ENCODE peak calls at places on chromosomes 3 and 15, in seven cellular contexts. M is left lung, D is type B pancreatic cell, U is astrocyte of the cerebellum, Y is psoas muscle, O is MM.1S, X is colonic mucosa. G is an unnamed sample.

GRCh38 chr3:8519774-8520448 is 18.3 kb downstream of the LMCD1 start:
- DNase-seq in X (no peak), Y (no peak), M (no peak), D (no peak), O (no peak), U (no peak), G (no peak)

GRCh38 chr15:51809457-51809856 is 20.0 kb upstream of the TMOD3 start:
- DNase-seq in Y (no peak), M (no peak), O (no peak), U (no peak), X (no peak), D (no peak), G (no peak)

GRCh38 chr3:14791343-14791945 is 27.3 kb upstream of the FGD5 start:
- DNase-seq in X (peak), U (no peak), M (no peak), Y (peak), D (no peak), O (peak), G (peak)

GRCh38 chr3:126135398-126136076 is 44.8 kb downstream of the ALDH1L1 start:
- DNase-seq in O (no peak), X (peak), Y (peak), D (peak), U (no peak), M (peak), G (peak)

GRCh38 chr3:128424508-128425069 is 42.1 kb downstream of the DNAJB8 start:
- DNase-seq in O (no peak), X (no peak), U (peak), D (no peak), M (peak), Y (no peak), G (no peak)

GRCh38 chr3:21944251-21944650 is 193.2 kb upstream of the ZNF385D start:
- DNase-seq in Y (no peak), X (no peak), O (no peak), U (peak), D (no peak), M (no peak), G (no peak)

GRCh38 chr15:89740137-89740536 is 10.9 kb downstream of the MESP1 start:
- DNase-seq in Y (no peak), D (no peak), O (peak), U (peak), M (no peak), X (peak), G (no peak)

GRCh38 chr15:68207176-68207935 is 2.2 kb upstream of the CALML4 start:
- DNase-seq in X (no peak), M (no peak), O (no peak), D (peak), Y (no peak), U (no peak), G (no peak)

GRCh38 chr15:35912196-35912595 is 366.2 kb upstream of the DPH6 start:
- DNase-seq in Y (no peak), M (no peak), O (no peak), D (no peak), U (no peak), X (no peak), G (no peak)

GRCh38 chr3:39521456-39521855 is 54.0 kb downstream of the MOBP start:
- DNase-seq in Y (no peak), M (no peak), D (no peak), U (no peak), X (no peak), O (no peak), G (no peak)

GRCh38 chr15:67825880-67826716 is 789 bp downstream of the SKOR1 start:
- DNase-seq in Y (no peak), O (no peak), X (no peak), U (no peak), D (no peak), M (peak), G (no peak)

GRCh38 chr3:184016820-184017671 is 638 bp downstream of the ABCC5 start:
- DNase-seq in M (peak), O (peak), U (no peak), D (peak), X (peak), Y (peak), G (no peak)

GRCh38 chr3:18369561-18370185 is 55.5 kb downstream of the SATB1 start:
- DNase-seq in X (no peak), U (no peak), Y (no peak), M (peak), D (no peak), O (no peak), G (no peak)

GRCh38 chr3:64295594-64295993 is 70.3 kb upstream of the PRICKLE2 start:
- DNase-seq in X (no peak), U (peak), D (no peak), O (no peak), M (no peak), Y (no peak), G (no peak)

GRCh38 chr3:38630591-38630990 is 18.9 kb downstream of the SCN5A start:
- DNase-seq in X (no peak), U (no peak), Y (no peak), D (no peak), M (no peak), O (no peak), G (no peak)

GRCh38 chr3:101758224-101758623 is 20.8 kb upstream of the NXPE3 start:
- DNase-seq in O (no peak), U (no peak), M (no peak), D (no peak), Y (no peak), X (no peak), G (no peak)

GRCh38 chr3:99762901-99763300 is 54.8 kb upstream of the CMSS1 start:
- DNase-seq in U (no peak), X (no peak), M (no peak), Y (no peak), D (no peak), O (no peak), G (no peak)

GRCh38 chr3:194640829-194641228 is 7.6 kb upstream of the TMEM44 start:
- DNase-seq in D (no peak), O (no peak), X (no peak), M (no peak), Y (no peak), U (peak), G (no peak)

GRCh38 chr3:90011136-90011535 is 903.7 kb downstream of the EPHA3 start:
- DNase-seq in X (no peak), U (no peak), Y (no peak), O (no peak), M (no peak), D (no peak), G (no peak)

GRCh38 chr15:56608140-56608778 is 125.0 kb downstream of the ZNF280D start:
- DNase-seq in Y (no peak), D (no peak), X (no peak), M (no peak), U (peak), O (peak), G (no peak)

GRCh38 chr3:196636369-196637349 is 2.8 kb upstream of the NRROS start:
- DNase-seq in U (no peak), Y (no peak), D (no peak), O (no peak), M (no peak), X (no peak), G (no peak)

GRCh38 chr15:70049115-70049514 is 48.6 kb downstream of the TLE3 start:
- DNase-seq in O (no peak), D (no peak), M (no peak), X (no peak), Y (no peak), U (no peak), G (peak)

GRCh38 chr3:69012111-69012835 is 1.2 kb downstream of the EOGT start:
- DNase-seq in M (no peak), Y (peak), U (no peak), X (peak), D (no peak), O (no peak), G (no peak)

GRCh38 chr15:59616390-59616789 is 4.8 kb downstream of the GCNT3 start:
- DNase-seq in D (no peak), M (no peak), U (no peak), Y (no peak), X (peak), O (no peak), G (no peak)

GRCh38 chr15:62618432-62618831 is 424.1 kb upstream of the TPM1 start:
- DNase-seq in X (no peak), D (no peak), M (no peak), O (no peak), Y (no peak), U (peak), G (no peak)

GRCh38 chr3:98812851-98813374 is 49.8 kb downstream of the ST3GAL6 start:
- DNase-seq in O (peak), U (no peak), M (no peak), D (no peak), Y (no peak), X (no peak), G (no peak)

GRCh38 chr3:74605437-74605836 is 9.0 kb downstream of the CNTN3 start:
- DNase-seq in O (no peak), X (no peak), D (no peak), U (no peak), Y (no peak), M (no peak), G (no peak)

GRCh38 chr3:127157181-127157828 is 35.6 kb upstream of the PRR23E start:
- DNase-seq in O (no peak), Y (no peak), X (no peak), D (no peak), M (no peak), U (no peak), G (no peak)

GRCh38 chr3:98540346-98540745 is 8.6 kb downstream of the GPR15 start:
- DNase-seq in Y (no peak), M (no peak), U (no peak), X (no peak), D (no peak), O (peak), G (no peak)

GRCh38 chr3:175266993-175267960 is 408.1 kb downstream of the NAALADL2 start:
- DNase-seq in M (no peak), X (no peak), Y (no peak), U (no peak), O (no peak), D (no peak), G (no peak)

GRCh38 chr15:77002954-77003912 is 8.3 kb downstream of the PSTPIP1 start:
- DNase-seq in X (peak), U (no peak), Y (peak), M (peak), O (peak), D (no peak), G (peak)

GRCh38 chr3:354433-354832 is 157.9 kb downstream of the CHL1 start:
- DNase-seq in Y (no peak), U (peak), O (peak), M (no peak), X (peak), D (no peak), G (no peak)

GRCh38 chr15:35737521-35737920 is 191.6 kb upstream of the DPH6 start:
- DNase-seq in M (no peak), O (no peak), D (no peak), U (no peak), Y (no peak), X (no peak), G (no peak)

GRCh38 chr3:111744611-111745010 is 114.5 kb upstream of the PHLDB2 start:
- DNase-seq in Y (no peak), U (no peak), X (no peak), M (no peak), D (no peak), O (no peak), G (no peak)

GRCh38 chr3:194573680-194574437 is 59.4 kb downstream of the TMEM44 start:
- DNase-seq in O (peak), D (no peak), M (no peak), U (no peak), X (peak), Y (peak), G (no peak)

GRCh38 chr3:156010829-156011228 is 109.5 kb upstream of the KCNAB1 start:
- DNase-seq in Y (no peak), U (no peak), M (no peak), D (no peak), O (peak), X (no peak), G (no peak)

DNA sequence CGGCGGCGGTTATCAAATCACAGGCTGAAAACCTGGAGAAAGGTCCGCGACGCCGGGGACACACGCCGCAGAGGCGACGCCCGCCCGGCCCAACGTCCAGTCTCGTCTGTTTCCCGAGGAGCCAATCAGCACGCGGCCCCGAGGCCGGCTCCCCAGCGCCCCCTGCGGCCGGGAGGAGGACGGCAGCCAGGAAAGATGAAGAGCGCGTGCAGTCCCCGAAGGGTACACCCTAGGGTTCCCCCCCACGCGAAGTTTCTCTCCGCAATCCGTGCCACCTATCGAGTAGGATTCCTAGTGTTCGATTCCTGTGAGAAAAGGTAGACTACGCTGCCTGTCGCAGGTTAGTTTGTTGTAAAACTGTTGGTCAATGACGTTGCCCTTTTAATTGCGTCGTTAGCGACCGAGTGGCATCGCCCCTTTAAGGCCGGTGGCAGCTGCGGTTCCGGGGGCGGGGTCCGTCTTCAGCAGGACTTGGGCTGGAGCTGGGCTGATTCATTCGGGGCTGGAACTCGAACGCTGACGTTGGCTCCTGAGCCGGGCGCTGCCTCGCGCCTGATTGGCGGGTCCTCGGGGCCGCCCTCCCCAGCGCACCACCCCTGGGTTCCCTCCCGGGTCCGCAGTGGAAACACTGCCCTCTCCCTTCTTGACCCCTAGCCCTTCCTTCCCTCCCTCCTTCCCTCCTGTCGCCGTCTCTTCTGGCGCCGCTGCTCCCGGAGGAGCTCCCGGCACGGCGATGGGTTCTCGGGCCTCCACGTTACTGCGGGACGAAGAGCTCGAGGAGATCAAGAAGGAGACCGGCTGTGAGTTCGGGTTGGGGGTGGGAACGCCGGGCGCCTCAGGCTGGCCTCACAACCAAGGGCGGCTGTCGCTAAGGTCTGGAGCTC is at the start of the genes CHP1 and EXD1:
- DNase-seq in X (peak), O (peak), D (peak), Y (peak), U (peak), M (peak), G (peak)
- TF ChIP-seq CTCF in X (peak), O (peak), D (peak), Y (peak), U (peak), M (peak), G (peak)

DNA sequence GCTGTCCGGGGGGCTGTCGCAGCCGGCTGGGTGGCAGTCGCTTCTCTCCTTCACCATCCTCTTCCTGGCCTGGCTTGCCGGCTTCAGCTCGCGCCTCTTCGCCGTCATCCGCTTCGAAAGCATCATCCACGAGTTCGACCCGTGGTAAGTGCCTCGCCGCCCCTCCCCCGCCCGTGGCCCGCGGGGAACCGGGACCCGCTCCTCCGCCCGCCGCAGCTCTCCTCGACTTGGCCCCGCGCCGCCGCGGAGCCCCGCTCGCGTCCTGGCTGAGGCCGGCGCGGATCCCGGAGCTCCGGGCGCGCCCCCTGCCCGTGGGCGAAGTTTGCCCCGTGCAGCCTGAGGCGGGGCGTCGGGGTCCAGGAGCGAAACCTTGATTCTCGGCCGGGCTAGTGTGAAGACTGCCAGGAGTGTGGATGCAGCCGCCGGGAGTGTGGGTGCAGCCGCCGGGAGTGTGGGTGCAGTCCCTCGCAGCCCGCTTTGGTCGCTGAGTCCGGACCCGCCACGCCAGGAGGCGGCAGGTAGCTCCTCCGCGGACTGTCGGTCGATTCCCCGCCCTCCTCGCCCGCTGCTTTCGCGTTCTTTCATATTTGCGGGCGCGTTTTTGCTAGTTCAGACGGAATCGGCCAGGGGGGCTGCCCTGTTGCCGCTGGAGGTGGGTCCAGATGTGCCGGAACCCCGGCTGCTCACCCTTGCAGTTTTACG is 595 bp downstream of the STT3B start:
- DNase-seq in O (peak), Y (peak), M (peak), U (no peak), X (peak), D (peak), G (peak)
- TF ChIP-seq CTCF in O (peak), Y (peak), M (no peak), U (peak), X (no peak), D (peak), G (no peak)

GRCh38 chr3:61449327-61450040 is 111.9 kb upstream of the PTPRG start:
- DNase-seq in X (peak), U (no peak), O (no peak), D (no peak), M (no peak), Y (no peak), G (no peak)

GRCh38 chr3:61451841-61452240 is 109.5 kb upstream of the PTPRG start:
- DNase-seq in X (no peak), Y (no peak), O (no peak), D (no peak), M (no peak), U (no peak), G (no peak)

GRCh38 chr3:61454000-61454399 is 107.4 kb upstream of the PTPRG start:
- DNase-seq in D (no peak), M (no peak), Y (no peak), X (no peak), U (no peak), O (no peak), G (no peak)

GRCh38 chr3:61452536-61452991 is 108.8 kb upstream of the PTPRG start:
- DNase-seq in O (no peak), D (no peak), M (no peak), X (no peak), Y (no peak), U (no peak), G (no peak)

GRCh38 chr3:61454806-61455205 is 106.6 kb upstream of the PTPRG start:
- DNase-seq in M (no peak), Y (no peak), X (no peak), O (no peak), U (no peak), D (no peak), G (no peak)
- TF ChIP-seq CTCF in M (no peak), Y (no peak), X (no peak), O (no peak), U (no peak), D (no peak), G (no peak)

GRCh38 chr3:160577551-160578195 is 12.3 kb upstream of the KPNA4 start:
- DNase-seq in Y (no peak), U (peak), D (no peak), M (no peak), O (no peak), X (no peak), G (no peak)
- TF ChIP-seq CTCF in Y (no peak), U (peak), D (no peak), M (no peak), O (no peak), X (no peak), G (no peak)

GRCh38 chr3:24981309-24981708 is 446.8 kb upstream of the RARB start:
- DNase-seq in Y (no peak), M (no peak), U (no peak), O (no peak), D (no peak), X (no peak), G (no peak)

GRCh38 chr3:24981924-24982323 is 446.1 kb upstream of the RARB start:
- DNase-seq in O (no peak), X (no peak), M (no peak), Y (no peak), U (no peak), D (no peak), G (no peak)

GRCh38 chr3:24985631-24986030 is 442.4 kb upstream of the RARB start:
- DNase-seq in D (no peak), M (peak), O (no peak), X (no peak), U (no peak), Y (no peak), G (no peak)

DNA sequence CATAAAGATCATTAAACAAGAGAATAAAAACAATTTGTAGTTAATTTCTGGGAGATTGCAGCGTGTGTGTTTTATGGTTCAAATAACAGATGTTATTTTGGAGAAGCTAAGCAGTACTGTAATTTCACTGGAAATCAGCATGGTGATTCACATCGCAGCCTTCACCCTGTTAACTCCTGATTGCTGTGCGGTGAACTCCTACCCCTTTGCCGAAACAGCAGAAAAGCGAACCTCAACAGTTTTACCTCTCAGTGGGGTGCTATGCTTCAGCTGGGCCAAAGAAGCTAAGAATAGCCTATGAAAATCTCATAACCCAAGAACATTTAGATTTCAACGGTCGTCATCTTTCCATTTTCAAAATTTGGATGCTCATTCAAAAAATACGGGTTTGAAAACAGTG is 441.4 kb upstream of the RARB start:
- DNase-seq in O (no peak), M (no peak), Y (no peak), X (no peak), U (no peak), D (no peak), G (no peak)
- TF ChIP-seq CTCF in O (no peak), M (no peak), Y (no peak), X (no peak), U (no peak), D (no peak), G (no peak)

GRCh38 chr15:66085128-66085527 is 168.4 kb downstream of the MEGF11 start:
- DNase-seq in D (no peak), O (peak), X (no peak), M (no peak), U (no peak), Y (no peak), G (no peak)
- TF ChIP-seq CTCF in D (peak), O (peak), X (no peak), M (no peak), U (no peak), Y (no peak), G (no peak)

GRCh38 chr3:114528517-114528916 is 234.7 kb downstream of the TIGIT start:
- DNase-seq in O (no peak), M (no peak), U (no peak), Y (no peak), D (no peak), X (no peak), G (no peak)

GRCh38 chr3:114525278-114525677 is 231.4 kb downstream of the TIGIT start:
- DNase-seq in U (no peak), D (no peak), Y (no peak), M (no peak), X (no peak), O (no peak), G (no peak)

DNA sequence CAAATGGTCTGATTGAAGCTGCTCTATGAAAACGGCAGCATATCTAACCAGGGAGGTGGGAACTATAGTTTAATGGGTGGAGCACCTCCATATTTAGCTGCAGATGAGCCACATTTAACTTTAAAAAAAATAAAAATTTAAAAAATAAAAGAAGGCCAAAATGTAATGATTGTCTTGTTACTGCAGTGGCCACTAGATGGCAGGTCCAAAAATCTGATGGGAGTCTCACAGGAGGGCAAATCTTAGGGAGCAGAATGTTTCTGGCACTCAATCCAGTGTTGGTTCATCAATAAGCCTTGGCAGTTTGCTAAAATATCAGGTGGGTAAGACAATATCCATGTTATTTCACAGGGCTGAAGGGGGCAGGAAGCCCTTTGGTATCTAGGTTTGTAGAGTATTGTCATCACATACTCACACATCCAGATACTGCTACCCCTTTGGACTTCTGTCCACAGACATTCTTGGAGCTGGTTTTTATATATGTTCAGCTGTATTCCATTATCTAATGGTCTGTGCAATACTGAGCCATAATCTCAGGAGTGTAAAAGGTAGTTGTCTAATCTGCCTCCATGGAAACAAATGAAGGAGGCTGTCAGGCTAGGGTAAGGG is 233.3 kb downstream of the TIGIT start:
- DNase-seq in O (no peak), D (no peak), M (no peak), Y (no peak), X (no peak), U (no peak), G (no peak)
- TF ChIP-seq CTCF in O (peak), D (peak), M (no peak), Y (no peak), X (peak), U (peak), G (peak)

G was measured in CD14-positive monocyte.